ENCODE peak calls at places on chromosomes 11 and 22, in four cellular contexts. N, C, R and M are unnamed samples.

GRCh38 chr22:47837703-47838102 is 1075.3 kb downstream of the TBC1D22A start:
- DNase-seq in C (peak), R (no peak), N (peak), M (no peak)

GRCh38 chr11:70825893-70826540 is 426.4 kb downstream of the SHANK2 start:
- DNase-seq in N (no peak), C (no peak), R (no peak), M (no peak)

GRCh38 chr11:45615182-45615792 is 50.1 kb downstream of the CHST1 start:
- DNase-seq in R (no peak), C (no peak), N (no peak), M (no peak)

GRCh38 chr11:74025467-74026166 is 16.7 kb upstream of the UCP3 start:
- DNase-seq in N (no peak), R (no peak), C (no peak), M (no peak)

GRCh38 chr22:25777870-25778269 is 35.9 kb downstream of the MYO18B start:
- DNase-seq in R (peak), N (peak), C (peak), M (peak)

GRCh38 chr11:3782963-3783362 is 14.4 kb downstream of the NUP98 start:
- DNase-seq in R (no peak), C (no peak), N (no peak), M (no peak)

GRCh38 chr22:35618427-35619223 is 1.5 kb upstream of the MB start:
- DNase-seq in C (no peak), N (no peak), R (no peak), M (no peak)

GRCh38 chr22:30104501-30105156 is 24.4 kb downstream of the HORMAD2 start:
- DNase-seq in N (no peak), C (no peak), R (no peak), M (no peak)

GRCh38 chr11:42179211-42179610 is 719.8 kb upstream of the LRRC4C start:
- DNase-seq in N (no peak), C (no peak), R (no peak), M (no peak)

GRCh38 chr22:30221121-30221992 is 25.2 kb downstream of the LIF start:
- DNase-seq in R (peak), N (no peak), C (no peak), M (no peak)

GRCh38 chr11:124315052-124315451 is 1.3 kb upstream of the OR8D1 start:
- DNase-seq in C (peak), N (no peak), R (no peak), M (no peak)

GRCh38 chr11:7421136-7421535 is 64.2 kb upstream of the OLFML1 start:
- DNase-seq in N (no peak), C (no peak), R (no peak), M (no peak)

GRCh38 chr11:9775393-9775780 is 111.5 kb downstream of the SWAP70 start:
- DNase-seq in C (no peak), R (no peak), N (no peak), M (no peak)

GRCh38 chr22:50620861-50621490 is 7.0 kb downstream of the ARSA start:
- DNase-seq in N (peak), C (no peak), R (peak), M (no peak)

GRCh38 chr22:11628651-11629511 is 3899.1 kb upstream of the OR11H1 start:
- DNase-seq in N (no peak), R (no peak), C (no peak), M (no peak)

GRCh38 chr22:24071686-24072085 is 60.6 kb downstream of the CABIN1 start:
- DNase-seq in C (no peak), N (no peak), R (no peak), M (no peak)

GRCh38 chr11:86978756-86979608 is 23.8 kb upstream of the FZD4 start:
- DNase-seq in C (peak), R (no peak), N (no peak), M (no peak)

GRCh38 chr22:32473388-32473952 is 1.1 kb upstream of the FBXO7 start:
- DNase-seq in R (peak), N (peak), C (peak), M (peak)

GRCh38 chr11:110373061-110373702 is 56.6 kb upstream of the FDX1 start:
- DNase-seq in R (peak), N (no peak), C (no peak), M (no peak)

GRCh38 chr22:29710922-29711593 is 8.7 kb upstream of the CABP7 start:
- DNase-seq in C (no peak), R (no peak), N (no peak), M (no peak)

GRCh38 chr11:130872961-130873360 is 43.3 kb downstream of the SNX19 start:
- DNase-seq in C (no peak), N (no peak), R (no peak), M (no peak)

GRCh38 chr11:119473226-119473625 is 50.3 kb upstream of the THY1 start:
- DNase-seq in C (no peak), R (no peak), N (peak), M (no peak)
- TF ChIP-seq FOXK2 in C (no peak), R (no peak), N (no peak), M (no peak)

DNA sequence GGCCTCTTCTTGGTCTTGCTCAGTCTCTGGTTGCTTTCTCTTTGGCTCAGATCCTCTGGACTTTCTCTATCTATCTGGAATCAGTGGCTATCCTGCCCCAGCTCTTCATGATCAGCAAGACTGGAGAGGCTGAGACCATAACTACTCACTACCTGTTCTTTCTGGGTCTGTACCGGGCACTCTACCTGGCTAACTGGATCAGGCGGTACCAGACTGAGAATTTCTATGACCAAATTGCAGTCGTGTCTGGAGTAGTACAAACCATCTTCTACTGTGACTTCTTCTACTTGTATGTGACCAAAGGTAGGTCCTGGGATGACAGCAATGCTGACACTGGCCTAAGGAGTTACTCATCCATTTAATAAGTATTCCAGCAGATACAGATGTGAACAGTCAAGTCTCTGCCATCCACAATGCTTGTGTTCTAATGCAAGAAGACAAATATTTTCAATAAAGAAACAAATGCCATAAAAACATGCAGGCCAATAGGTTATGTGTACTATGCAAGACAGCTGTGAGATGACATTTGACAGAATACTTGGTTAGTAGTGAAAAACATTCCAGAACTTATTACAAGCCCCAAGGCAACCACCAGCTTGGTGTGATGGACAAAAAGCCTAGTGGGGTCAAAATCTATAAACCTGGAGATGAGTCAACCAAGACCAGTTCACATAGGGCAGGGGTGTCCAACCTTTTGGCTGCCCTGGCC is 13.4 kb downstream of the KDELR3 start:
- DNase-seq in C (no peak), R (no peak), N (no peak), M (no peak)
- TF ChIP-seq BHLHE40 in C (no peak), R (no peak), N (no peak), M (no peak)

DNA sequence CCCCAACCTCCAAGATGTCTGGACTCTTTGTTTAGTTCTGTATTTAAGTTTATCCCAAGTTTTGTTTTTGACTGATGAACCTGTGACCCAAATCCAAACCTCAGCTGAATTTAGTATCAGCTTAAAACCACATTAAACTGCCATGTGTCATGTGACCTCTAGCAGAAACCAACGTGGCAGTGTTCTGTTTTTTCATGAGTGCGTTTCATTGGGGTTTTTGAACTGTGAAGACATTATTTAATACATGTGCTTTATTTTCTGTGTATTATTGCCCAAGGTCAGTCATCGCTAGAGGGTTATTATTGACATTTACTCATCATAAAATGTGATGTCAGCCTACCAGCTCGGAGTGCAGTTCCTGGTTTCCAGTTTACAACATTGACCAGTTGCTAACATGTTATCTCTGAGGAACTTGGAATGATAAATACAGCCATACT is 1.8 kb downstream of the TLCD5 start:
- DNase-seq in N (no peak), C (no peak), R (no peak), M (no peak)
- TF ChIP-seq FOXK2 in N (no peak), C (no peak), R (no peak), M (no peak)

DNA sequence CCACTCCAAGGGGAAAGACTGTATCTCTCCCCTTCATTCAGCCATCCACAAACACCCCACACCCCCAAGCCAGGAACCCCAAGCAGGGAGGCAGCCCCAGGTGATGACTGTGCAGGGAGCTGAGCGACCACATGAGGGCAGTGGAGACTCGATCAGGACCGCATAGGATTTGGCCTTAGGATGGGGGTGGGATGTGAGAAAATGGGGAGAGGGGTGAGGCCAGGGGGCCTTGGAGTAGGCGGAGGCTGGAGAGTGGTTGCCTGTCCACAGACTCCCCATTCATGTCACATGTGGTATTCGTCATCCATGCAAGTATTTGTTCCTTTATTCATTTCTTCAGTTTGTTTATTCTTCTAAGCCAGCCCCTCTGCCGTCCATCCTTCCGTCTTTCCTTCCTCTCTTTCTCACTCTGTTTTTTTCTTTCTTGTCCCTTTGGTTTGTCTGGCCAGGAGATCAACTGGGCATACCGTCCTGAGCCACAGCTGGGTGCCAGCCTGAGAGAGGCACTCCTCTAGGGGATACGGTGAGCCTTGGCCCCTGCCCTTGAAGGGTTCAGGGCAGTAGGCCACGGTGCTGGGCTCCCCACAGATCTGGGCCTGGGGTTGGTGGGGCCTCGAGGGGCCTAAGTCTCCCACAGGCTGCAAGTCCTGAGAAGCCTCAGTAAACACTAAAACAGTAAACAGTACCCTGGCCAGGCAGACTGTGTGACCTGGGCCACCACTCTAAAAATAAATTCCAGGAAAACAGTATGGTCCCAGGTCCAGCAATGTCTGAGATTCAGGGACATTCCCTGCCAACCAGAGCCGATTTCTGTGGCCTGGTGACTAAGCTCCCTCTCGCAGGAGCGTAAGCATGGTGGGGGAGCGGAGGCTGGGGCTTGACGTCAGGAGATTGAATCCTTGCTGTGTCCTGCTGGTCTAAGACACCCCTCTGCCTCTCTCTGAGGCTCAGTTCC is 2.5 kb upstream of the RHOD start:
- DNase-seq in N (peak), R (no peak), C (peak), M (peak)
- TF ChIP-seq BHLHE40 in N (no peak), R (no peak), C (no peak), M (no peak)

GRCh38 chr11:125923012-125923579 is 18.8 kb downstream of the DDX25 start:
- DNase-seq in R (peak), C (peak), N (peak), M (peak)
- TF ChIP-seq FOXK2 in R (no peak), C (no peak), N (no peak), M (no peak)

GRCh38 chr11:114074546-114075342 is 15.2 kb downstream of the ZBTB16 start:
- DNase-seq in C (no peak), N (no peak), R (no peak), M (no peak)
- TF ChIP-seq BHLHE40 in C (no peak), N (no peak), R (no peak), M (no peak)

DNA sequence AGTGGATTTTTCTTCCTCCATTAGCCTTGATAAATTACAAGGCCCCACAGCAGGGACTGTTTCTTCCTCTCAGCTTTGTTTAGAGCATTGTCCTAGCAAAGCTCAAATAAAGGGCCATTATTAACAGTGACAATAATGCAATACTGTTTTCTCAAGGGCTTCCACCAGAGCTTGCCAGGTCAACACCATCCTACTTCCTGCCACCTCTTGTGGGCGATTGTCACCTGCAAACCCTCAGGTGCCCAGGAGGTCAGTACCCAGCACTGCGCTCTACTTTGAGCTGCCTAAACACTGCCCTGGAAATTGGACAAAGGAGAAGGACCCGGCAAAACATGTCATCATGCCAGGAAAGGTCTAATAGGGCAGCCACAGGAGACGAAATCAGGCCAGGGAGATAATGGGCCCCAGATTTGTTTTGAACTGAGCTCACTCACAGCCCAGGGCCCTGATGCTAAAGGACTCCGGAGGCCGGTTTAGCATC is 95.2 kb downstream of the ABTB2 start:
- DNase-seq in N (no peak), R (no peak), C (no peak), M (no peak)
- TF ChIP-seq FOXK2 in N (no peak), R (no peak), C (no peak), M (no peak)

GRCh38 chr11:2098691-2099522 is 40.3 kb downstream of the IGF2 start:
- DNase-seq in R (no peak), N (no peak), C (no peak), M (no peak)
- TF ChIP-seq BHLHE40 in R (no peak), N (no peak), C (no peak), M (no peak)

GRCh38 chr11:64885367-64886286 is 7.2 kb upstream of the EHD1 start:
- DNase-seq in C (peak), N (peak), R (no peak), M (no peak)
- TF ChIP-seq FOXK2 in C (peak), N (no peak), R (no peak), M (no peak)

GRCh38 chr22:17119481-17120202 is 1.5 kb downstream of the TMEM121B start:
- DNase-seq in R (no peak), C (peak), N (no peak), M (peak)

GRCh38 chr22:17120281-17120680 is 879 bp downstream of the TMEM121B start:
- DNase-seq in C (peak), R (no peak), N (no peak), M (peak)

GRCh38 chr22:17120711-17121234 is 387 bp downstream of the TMEM121B start:
- DNase-seq in N (no peak), C (peak), R (no peak), M (peak)

GRCh38 chr22:17118342-17118741 is 2.8 kb downstream of the TMEM121B start:
- DNase-seq in R (no peak), C (no peak), N (no peak), M (no peak)

DNA sequence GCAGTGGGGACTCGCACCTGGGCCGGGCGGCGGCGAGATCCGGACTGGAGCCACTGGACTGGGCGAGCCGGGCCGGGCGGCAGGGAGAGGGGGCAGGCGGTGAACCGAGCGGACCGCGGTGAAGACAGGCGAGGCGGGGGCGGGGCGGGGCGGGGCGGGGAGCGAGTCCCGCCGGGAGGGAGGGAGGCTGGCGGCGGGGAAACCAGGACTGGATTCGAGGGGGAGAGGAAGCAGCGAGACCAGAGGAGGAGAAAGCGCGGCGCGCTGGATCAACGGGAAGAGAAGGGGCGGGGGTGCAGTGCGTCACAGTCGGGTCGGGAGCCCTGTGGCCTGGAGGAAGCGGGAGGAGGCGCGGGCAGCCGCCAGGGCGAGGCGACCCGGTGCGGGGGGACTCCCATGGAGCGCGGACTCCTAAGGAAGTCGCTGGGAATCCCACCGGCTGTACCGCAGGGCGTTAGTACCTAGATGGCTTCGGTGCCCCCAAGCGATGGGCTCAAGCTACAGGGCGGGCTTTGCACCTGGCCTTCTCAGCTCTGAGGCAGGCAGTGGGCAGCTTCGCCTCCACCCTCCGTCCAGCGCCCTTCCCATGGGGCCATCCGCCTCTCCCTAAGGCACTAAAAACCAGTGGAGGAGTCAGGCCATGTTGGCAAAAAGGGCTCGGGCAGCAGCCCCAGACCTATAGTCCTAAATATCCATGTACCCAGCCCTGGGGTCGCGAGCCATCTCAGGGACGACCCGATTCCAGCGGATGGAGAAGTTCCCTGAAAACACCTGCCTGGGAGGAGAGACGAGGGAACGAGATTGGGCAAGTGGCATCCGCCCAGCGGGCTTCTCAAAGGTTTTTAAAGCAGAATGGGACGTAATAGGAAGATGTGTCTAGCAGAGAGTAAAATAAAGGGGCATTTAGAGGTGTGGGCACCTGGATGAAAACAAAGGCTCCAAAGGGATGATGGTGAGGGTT is at the start of gene TMEM121B:
- DNase-seq in N (no peak), R (no peak), C (peak), M (peak)
- TF ChIP-seq BHLHE40 in N (no peak), R (no peak), C (no peak), M (no peak)